ENCODE peak calls at places on chromosomes 7 and 10, in seven cellular contexts. X, S, R, E, P, T and C are unnamed samples.

GRCh38 chr7:34507191-34507590 is 150.8 kb upstream of the NPSR1 start:
- DNase-seq in R (no peak), S (no peak), T (no peak), E (no peak), X (no peak), P (no peak), C (no peak)

GRCh38 chr10:83012866-83013265 is 1126.4 kb upstream of the GHITM start:
- DNase-seq in S (no peak), R (no peak), E (peak; percentile 79), T (no peak), X (no peak), P (peak; percentile 22), C (peak; percentile 57)

GRCh38 chr7:46360255-46360654 is 439.2 kb upstream of the IGFBP3 start:
- DNase-seq in P (no peak), R (no peak), E (no peak), X (no peak), S (no peak), T (no peak), C (no peak)

GRCh38 chr10:17128261-17128660 is 1.4 kb downstream of the CUBN start:
- DNase-seq in R (no peak), T (no peak), E (no peak), S (no peak), P (no peak), X (no peak), C (no peak)

GRCh38 chr10:90175161-90175681 is 473.8 kb downstream of the KIF20B start:
- DNase-seq in E (no peak), X (no peak), P (no peak), T (no peak), S (no peak), R (no peak), C (peak; percentile 53)

GRCh38 chr10:43041422-43042342 is 35.2 kb upstream of the RET start:
- DNase-seq in X (no peak), E (no peak), S (no peak), T (no peak), P (no peak), R (no peak), C (no peak)

GRCh38 chr7:112271162-112271561 is 64.7 kb downstream of the ZNF277 start:
- DNase-seq in P (no peak), R (no peak), T (no peak), S (no peak), X (no peak), E (no peak), C (no peak)

GRCh38 chr7:64849250-64849923 is 53.7 kb upstream of the ZNF273 start:
- DNase-seq in T (no peak), X (no peak), E (peak; percentile 9), R (no peak), P (no peak), S (peak; percentile 2), C (no peak)

GRCh38 chr10:102814456-102814871 is 22.7 kb downstream of the CYP17A1 start:
- DNase-seq in E (no peak), X (no peak), S (peak; percentile 40), T (no peak), P (no peak), R (no peak), C (peak; percentile 44)

GRCh38 chr10:29649561-29650551 is 15.1 kb upstream of the SVIL start:
- DNase-seq in S (peak; percentile 93), R (no peak), E (no peak), T (no peak), P (no peak), X (no peak), C (peak; percentile 65)

GRCh38 chr7:141288626-141289025 is 214.8 kb downstream of the TMEM178B start:
- DNase-seq in R (no peak), X (no peak), S (no peak), E (no peak), T (no peak), P (no peak), C (no peak)

GRCh38 chr7:34748244-34749039 is 90.4 kb downstream of the NPSR1 start:
- DNase-seq in S (peak; percentile 12), E (peak; percentile 73), T (no peak), X (peak; percentile 38), P (peak; percentile 4), R (no peak), C (peak; percentile 65)

GRCh38 chr10:32346551-32347362 is at the start of gene EPC1:
- DNase-seq in S (peak; percentile 86), X (peak; percentile 73), T (peak; percentile 53), E (peak; percentile 92), R (peak; percentile 82), P (peak; percentile 73), C (peak; percentile 89)

GRCh38 chr7:142776206-142776844 is 5.6 kb downstream of the PRSS2 start:
- DNase-seq in P (no peak), S (peak; percentile 40), X (no peak), R (no peak), E (no peak), T (no peak), C (peak; percentile 38)

GRCh38 chr7:89914673-89915072 is 239.6 kb upstream of the STEAP1 start:
- DNase-seq in P (no peak), X (no peak), S (no peak), E (peak; percentile 22), R (no peak), T (no peak), C (no peak)

GRCh38 chr7:50399635-50400034 is 50.5 kb downstream of the FIGNL1 start:
- DNase-seq in E (no peak), P (no peak), X (no peak), S (no peak), R (no peak), T (no peak), C (no peak)

GRCh38 chr10:12221323-12222298 is 25.6 kb downstream of the CDC123 start:
- DNase-seq in P (no peak), X (peak; percentile 30), E (peak; percentile 57), T (no peak), S (peak; percentile 41), R (no peak), C (peak; percentile 22)

GRCh38 chr7:954330-955238 is at the start of gene ADAP1:
- DNase-seq in S (peak; percentile 47), E (peak; percentile 29), T (no peak), P (peak; percentile 34), R (no peak), X (peak; percentile 42), C (peak; percentile 49)

GRCh38 chr10:101710064-101710695 is 15.2 kb upstream of the FBXW4 start:
- DNase-seq in X (no peak), T (no peak), S (peak; percentile 10), R (no peak), P (no peak), E (peak; percentile 30), C (no peak)

DNA sequence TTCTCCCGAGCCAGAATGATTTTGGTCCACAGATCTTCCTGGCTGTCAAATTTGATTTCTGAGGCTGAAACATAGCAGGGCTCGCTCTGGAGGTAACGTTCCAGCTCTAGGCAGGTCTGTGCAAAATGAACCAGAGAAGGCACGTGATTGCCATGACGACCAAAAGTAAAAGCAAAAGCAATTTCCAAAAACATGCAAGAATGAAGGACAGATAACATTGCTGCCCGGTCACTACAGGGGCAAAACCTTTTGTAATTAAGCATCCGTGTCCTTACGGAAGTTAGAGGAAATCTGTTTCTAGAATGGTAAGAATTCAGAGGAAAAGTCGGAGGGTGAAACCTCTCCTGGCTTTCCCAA is 2.9 kb downstream of the KLF6 start:
- DNase-seq in R (no peak), T (no peak), P (no peak), E (no peak), S (no peak), X (no peak), C (no peak)
- H3K23ac ChIP-seq in R (no peak overlapping the region), T (no peak overlapping the region), P (no peak overlapping the region), E (peak overlapping the region; percentile 90), S (peak overlapping the region; percentile 86), X (no peak overlapping the region), C (no peak overlapping the region)

GRCh38 chr10:76082232-76082631 is 650.8 kb downstream of the LRMDA start:
- DNase-seq in P (no peak), E (no peak), T (no peak), S (no peak), X (no peak), R (no peak), C (no peak)

GRCh38 chr10:76080406-76080805 is 649.0 kb downstream of the LRMDA start:
- DNase-seq in X (no peak), S (peak; percentile 83), R (no peak), P (no peak), T (no peak), E (no peak), C (peak; percentile 91)

GRCh38 chr10:76082956-76083355 is 651.5 kb downstream of the LRMDA start:
- DNase-seq in X (peak; percentile 95), T (peak; percentile 85), E (peak; percentile 100), R (peak; percentile 31), P (no peak), S (peak; percentile 29), C (peak; percentile 32)

GRCh38 chr10:76085002-76085401 is 653.6 kb downstream of the LRMDA start:
- DNase-seq in X (no peak), E (no peak), P (no peak), S (no peak), T (no peak), R (no peak), C (no peak)

DNA sequence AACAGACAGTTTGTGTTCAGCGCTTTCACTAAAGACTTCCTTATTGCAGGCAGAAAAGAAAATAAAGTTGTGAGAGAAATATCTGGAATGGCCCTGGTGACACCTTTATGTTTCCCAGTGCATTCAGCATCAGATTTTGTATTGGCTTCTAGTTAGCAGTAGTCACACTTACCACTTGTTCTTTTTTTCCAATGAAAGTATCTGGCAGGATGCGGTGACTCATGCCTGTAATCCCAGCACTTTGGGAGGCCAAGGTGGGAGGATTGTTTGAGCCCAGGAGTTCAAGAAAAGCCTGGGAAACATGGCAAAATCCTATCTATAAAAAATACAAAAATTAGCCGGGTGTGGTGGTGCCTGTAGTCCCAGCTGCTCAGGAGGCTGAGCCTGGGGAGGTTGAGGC is 649.6 kb downstream of the LRMDA start:
- DNase-seq in X (no peak), T (no peak), P (no peak), R (no peak), S (peak; percentile 15), E (peak; percentile 52), C (peak; percentile 71)
- H3K23ac ChIP-seq in X (no peak overlapping the region), T (no peak overlapping the region), P (no peak overlapping the region), R (no peak overlapping the region), S (no peak overlapping the region), E (no peak overlapping the region), C (no peak overlapping the region)

DNA sequence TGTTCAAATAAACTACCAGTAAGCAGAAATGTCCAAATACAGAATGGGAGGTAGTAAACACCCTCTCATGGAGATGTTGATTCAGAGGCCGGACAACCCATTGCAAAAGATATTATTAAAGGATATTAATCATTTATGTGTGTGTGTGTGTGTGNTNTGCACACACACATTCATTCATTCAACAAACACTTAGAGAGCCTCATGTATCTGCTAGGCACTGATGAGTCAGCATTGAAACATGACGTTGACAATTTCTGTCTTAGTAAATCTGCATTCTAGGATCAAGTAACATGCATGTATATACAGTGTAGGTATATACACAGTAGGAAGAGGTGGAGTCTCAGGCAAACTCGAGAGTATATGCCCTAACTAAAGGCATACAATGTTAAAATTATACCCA is 187.0 kb downstream of the ZNF365 start:
- DNase-seq in P (no peak), S (peak; percentile 27), T (no peak), R (no peak), E (no peak), X (no peak), C (no peak)
- H3K23ac ChIP-seq in P (no peak overlapping the region), S (no peak overlapping the region), T (no peak overlapping the region), R (no peak overlapping the region), E (no peak overlapping the region), X (no peak overlapping the region), C (no peak overlapping the region)

GRCh38 chr10:100043344-100043743 is 33.6 kb upstream of the DNMBP start:
- DNase-seq in S (no peak), P (no peak), X (no peak), E (no peak), R (no peak), T (no peak), C (no peak)
- H3K23ac ChIP-seq in S (no peak overlapping the region), P (no peak overlapping the region), X (no peak overlapping the region), E (no peak overlapping the region), R (no peak overlapping the region), T (no peak overlapping the region), C (no peak overlapping the region)

GRCh38 chr10:103925591-103925990 is 7.6 kb upstream of the STN1 start:
- DNase-seq in E (no peak), S (no peak), P (no peak), R (no peak), T (no peak), X (no peak), C (no peak)
- H3K23ac ChIP-seq in E (no peak overlapping the region), S (no peak overlapping the region), P (no peak overlapping the region), R (no peak overlapping the region), T (no peak overlapping the region), X (no peak overlapping the region), C (no peak overlapping the region)